ENCODE peak calls at places on chromosomes 1 and 21, in six cellular contexts. One of them, this sample, is unnamed.

GRCh38 chr1:18642278-18643095 is 11.8 kb downstream of the PAX7 start:
- DNase-seq in neuronal stem cell: no peak
- DNase-seq in H9: peak; percentile 73
- DNase-seq in IMR-90: no peak
- DNase-seq in H1: no peak
- DNase-seq in mesendoderm: peak; percentile 90
- DNase-seq in this sample: no peak

GRCh38 chr1:60621524-60621923 is 460.8 kb upstream of the NFIA start:
- DNase-seq in neuronal stem cell: peak; percentile 12
- DNase-seq in IMR-90: no peak
- DNase-seq in H1: no peak
- DNase-seq in mesendoderm: no peak
- DNase-seq in H9: no peak
- DNase-seq in this sample: no peak

GRCh38 chr21:24217141-24217540 is 1390.1 kb downstream of the MRPL39 start:
- DNase-seq in H9: no peak
- DNase-seq in mesendoderm: no peak
- DNase-seq in IMR-90: peak; percentile 4
- DNase-seq in H1: no peak
- DNase-seq in neuronal stem cell: no peak
- DNase-seq in this sample: no peak

GRCh38 chr1:61101461-61102440 is 19.4 kb downstream of the NFIA start:
- DNase-seq in H1: no peak
- DNase-seq in neuronal stem cell: no peak
- DNase-seq in IMR-90: no peak
- DNase-seq in H9: no peak
- DNase-seq in mesendoderm: no peak
- DNase-seq in this sample: no peak

GRCh38 chr1:22850681-22851080 is 122.0 kb downstream of the LACTBL1 start:
- DNase-seq in IMR-90: peak; percentile 31
- DNase-seq in neuronal stem cell: no peak
- DNase-seq in H9: no peak
- DNase-seq in H1: no peak
- DNase-seq in mesendoderm: no peak
- DNase-seq in this sample: no peak

GRCh38 chr1:235945775-235946565 is 79.3 kb upstream of the LYST start:
- DNase-seq in H1: no peak
- DNase-seq in H9: no peak
- DNase-seq in mesendoderm: no peak
- DNase-seq in neuronal stem cell: no peak
- DNase-seq in IMR-90: no peak
- DNase-seq in this sample: no peak

GRCh38 chr1:194476351-194476750 is 1289.9 kb upstream of the B3GALT2 start:
- DNase-seq in H9: no peak
- DNase-seq in mesendoderm: no peak
- DNase-seq in neuronal stem cell: no peak
- DNase-seq in H1: no peak
- DNase-seq in IMR-90: no peak
- DNase-seq in this sample: no peak

GRCh38 chr1:38625939-38626338 is 233.6 kb downstream of the RRAGC start:
- DNase-seq in neuronal stem cell: no peak
- DNase-seq in H1: no peak
- DNase-seq in IMR-90: no peak
- DNase-seq in H9: no peak
- DNase-seq in mesendoderm: no peak
- DNase-seq in this sample: no peak

GRCh38 chr1:94590203-94591137 is 48.9 kb upstream of the F3 start:
- DNase-seq in H1: no peak
- DNase-seq in neuronal stem cell: no peak
- DNase-seq in H9: no peak
- DNase-seq in mesendoderm: no peak
- DNase-seq in IMR-90: peak; percentile 43
- DNase-seq in this sample: peak; percentile 71

GRCh38 chr1:91807921-91808620 is 77.9 kb downstream of the TGFBR3 start:
- DNase-seq in mesendoderm: no peak
- DNase-seq in H9: no peak
- DNase-seq in neuronal stem cell: no peak
- DNase-seq in IMR-90: no peak
- DNase-seq in H1: no peak
- DNase-seq in this sample: no peak
- H3K4me1 ChIP-seq in mesendoderm: no peaks in the 10 kb centered on the region
- H3K4me1 ChIP-seq in H9: peaks cover 2% of the 10 kb centered on the region
- H3K4me1 ChIP-seq in neuronal stem cell: no peaks in the 10 kb centered on the region
- H3K4me1 ChIP-seq in IMR-90: peaks cover 13% of the 10 kb centered on the region
- H3K4me1 ChIP-seq in H1: no peaks in the 10 kb centered on the region
- H3K4me1 ChIP-seq in this sample: peaks cover 18% of the 10 kb centered on the region

GRCh38 chr1:230598745-230599144 is 43.5 kb upstream of the COG2 start:
- DNase-seq in H9: no peak
- DNase-seq in IMR-90: no peak
- DNase-seq in neuronal stem cell: no peak
- DNase-seq in mesendoderm: no peak
- DNase-seq in H1: no peak
- DNase-seq in this sample: no peak

GRCh38 chr1:230596306-230596705 is 46.0 kb upstream of the COG2 start:
- DNase-seq in H1: no peak
- DNase-seq in mesendoderm: no peak
- DNase-seq in neuronal stem cell: no peak
- DNase-seq in H9: no peak
- DNase-seq in IMR-90: no peak
- DNase-seq in this sample: no peak

GRCh38 chr1:230594374-230594773 is 47.9 kb upstream of the COG2 start:
- DNase-seq in neuronal stem cell: no peak
- DNase-seq in IMR-90: no peak
- DNase-seq in mesendoderm: no peak
- DNase-seq in H9: no peak
- DNase-seq in H1: no peak
- DNase-seq in this sample: no peak

DNA sequence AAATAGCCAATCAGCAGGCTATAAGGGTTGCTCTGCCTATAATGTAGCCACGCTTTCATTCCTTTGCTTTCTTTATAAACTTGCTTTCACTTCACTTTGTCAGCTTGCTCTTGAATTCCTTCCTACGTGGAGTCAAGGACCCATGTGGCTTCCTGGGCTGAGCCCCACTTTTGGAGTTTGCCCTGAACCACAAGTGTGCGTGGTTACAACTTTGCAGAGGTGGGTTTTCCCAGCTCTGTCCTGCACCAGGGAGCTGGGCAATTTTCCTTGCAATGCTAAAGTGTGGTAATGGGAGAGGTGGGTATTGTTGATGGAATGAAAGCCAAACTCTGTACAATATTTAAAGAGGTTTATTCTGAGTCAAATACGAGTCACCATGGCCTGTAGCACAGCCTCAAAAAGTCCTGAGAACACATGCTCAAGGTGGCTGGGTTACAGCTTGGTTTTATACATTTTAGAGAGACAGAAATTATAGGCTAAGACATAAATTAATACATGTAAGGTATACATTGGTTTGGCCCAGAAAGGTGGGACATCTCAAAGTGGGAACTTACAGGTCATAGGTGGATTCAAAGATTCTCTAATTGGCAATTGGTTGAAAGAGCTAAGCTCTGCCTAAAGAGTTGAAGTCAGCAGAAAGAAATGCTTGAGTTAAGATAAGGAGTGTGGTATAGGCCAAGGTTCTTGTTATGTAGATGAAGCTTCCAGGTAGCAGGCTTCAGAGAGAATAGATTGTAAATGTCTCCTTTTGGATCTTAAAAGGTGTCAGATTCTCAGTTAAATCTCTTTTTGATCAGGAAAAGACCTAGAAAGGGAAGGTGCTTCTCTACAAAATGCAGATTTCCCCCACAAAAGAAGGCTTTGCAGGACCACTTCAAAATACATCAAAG is 41.9 kb upstream of the COG2 start:
- DNase-seq in H1: no peak
- DNase-seq in mesendoderm: peak; percentile 36
- DNase-seq in H9: no peak
- DNase-seq in neuronal stem cell: no peak
- DNase-seq in IMR-90: no peak
- DNase-seq in this sample: no peak
- H2BK15ac ChIP-seq in H1: no peak overlapping the region
- H2BK15ac ChIP-seq in mesendoderm: no peak overlapping the region
- H2BK15ac ChIP-seq in H9: no peak overlapping the region
- H2BK15ac ChIP-seq in neuronal stem cell: no peak overlapping the region
- H2BK15ac ChIP-seq in IMR-90: no peak overlapping the region
- H2BK15ac ChIP-seq in this sample: no peak overlapping the region

DNA sequence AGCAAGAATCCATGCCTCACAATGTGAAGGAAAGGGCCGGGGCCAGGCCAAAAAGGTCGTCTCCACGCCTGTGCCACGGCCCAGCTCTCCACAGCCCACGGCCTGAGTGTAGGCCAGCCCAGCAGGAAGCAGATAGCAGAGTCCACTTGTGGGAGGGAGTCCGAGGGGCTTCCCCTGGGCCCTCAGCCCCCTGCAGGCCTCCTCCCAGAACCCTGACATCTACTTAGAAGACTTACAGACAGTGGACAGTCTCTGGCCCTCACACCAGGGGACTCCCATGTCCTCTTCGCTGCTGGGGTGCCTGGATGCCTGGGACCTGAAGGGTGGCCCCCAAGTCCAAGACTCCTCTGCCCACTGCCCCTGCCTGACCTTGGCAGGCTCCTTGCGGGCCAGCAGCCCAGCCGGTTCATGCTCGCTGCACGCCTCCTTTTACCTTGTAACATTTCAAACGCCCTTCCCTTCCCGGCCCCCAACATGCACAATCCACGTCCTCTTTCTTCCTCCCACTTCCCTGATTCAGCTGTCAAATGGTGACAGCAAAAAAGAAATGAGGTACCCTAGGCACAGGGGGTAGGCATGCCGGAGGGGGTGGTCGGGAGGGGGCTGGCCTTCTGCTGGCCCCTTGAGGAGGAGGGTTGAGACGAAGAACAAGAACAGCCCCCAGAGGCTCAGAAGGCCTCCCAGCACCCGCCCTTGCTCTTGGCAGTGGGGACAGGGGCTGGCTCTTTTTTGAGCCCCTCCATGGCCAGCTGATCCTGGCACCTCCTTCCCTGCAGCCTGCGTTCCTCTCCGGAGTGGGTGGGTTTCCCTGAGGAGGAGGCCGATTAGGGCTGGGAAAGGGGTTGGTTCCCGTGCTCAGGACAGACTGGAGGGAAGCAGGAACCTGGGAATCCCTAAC is 998 bp upstream of the PTPN7 start:
- DNase-seq in H9: peak; percentile 30
- DNase-seq in mesendoderm: no peak
- DNase-seq in IMR-90: no peak
- DNase-seq in neuronal stem cell: no peak
- DNase-seq in H1: no peak
- DNase-seq in this sample: no peak
- H3K27ac ChIP-seq in H9: no peak overlapping the region
- H3K27ac ChIP-seq in mesendoderm: no peak overlapping the region
- H3K27ac ChIP-seq in IMR-90: no peak overlapping the region
- H3K27ac ChIP-seq in neuronal stem cell: no peak overlapping the region
- H3K27ac ChIP-seq in H1: no peak overlapping the region
- H3K27ac ChIP-seq in this sample: no peak overlapping the region

DNA sequence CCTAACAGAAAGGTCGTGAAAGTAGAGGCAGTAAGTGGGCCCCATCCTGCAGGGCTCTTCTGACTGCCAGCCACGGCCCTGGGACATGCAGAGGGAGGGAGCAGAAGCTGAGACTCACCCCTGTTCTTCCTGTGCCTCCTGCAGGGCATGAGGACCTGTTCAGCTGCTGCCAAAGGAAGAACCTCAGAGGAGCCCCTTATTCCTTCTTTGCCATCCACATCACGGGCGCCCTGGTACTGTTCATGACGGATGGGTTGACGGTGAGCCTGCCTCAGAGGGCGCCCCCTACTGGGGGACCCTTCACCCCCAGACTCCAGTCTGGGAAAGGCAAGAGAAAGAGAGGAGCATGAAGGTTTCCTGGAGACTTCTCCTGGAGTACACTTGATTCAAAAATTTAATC is 47.1 kb downstream of the ELK4 start:
- DNase-seq in mesendoderm: no peak
- DNase-seq in H1: no peak
- DNase-seq in neuronal stem cell: no peak
- DNase-seq in IMR-90: no peak
- DNase-seq in H9: peak; percentile 47
- DNase-seq in this sample: no peak
- H3K4me1 ChIP-seq in mesendoderm: no peaks in the 10 kb centered on the region
- H3K4me1 ChIP-seq in H1: peaks cover 2% of the 10 kb centered on the region
- H3K4me1 ChIP-seq in neuronal stem cell: peaks cover 4% of the 10 kb centered on the region
- H3K4me1 ChIP-seq in IMR-90: peaks cover 2% of the 10 kb centered on the region
- H3K4me1 ChIP-seq in H9: no peaks in the 10 kb centered on the region
- H3K4me1 ChIP-seq in this sample: no peaks in the 10 kb centered on the region

GRCh38 chr1:44296794-44297193 is 58.3 kb downstream of the ERI3 start:
- DNase-seq in mesendoderm: no peak
- DNase-seq in H1: no peak
- DNase-seq in IMR-90: no peak
- DNase-seq in H9: no peak
- DNase-seq in neuronal stem cell: no peak
- DNase-seq in this sample: no peak

GRCh38 chr1:44296067-44296466 is 59.0 kb downstream of the ERI3 start:
- DNase-seq in H9: no peak
- DNase-seq in IMR-90: no peak
- DNase-seq in neuronal stem cell: no peak
- DNase-seq in H1: no peak
- DNase-seq in mesendoderm: no peak
- DNase-seq in this sample: no peak

GRCh38 chr1:44294588-44295007 is 60.5 kb downstream of the ERI3 start:
- DNase-seq in IMR-90: peak; percentile 79
- DNase-seq in H9: peak; percentile 73
- DNase-seq in H1: no peak
- DNase-seq in neuronal stem cell: no peak
- DNase-seq in mesendoderm: peak; percentile 80
- DNase-seq in this sample: no peak

GRCh38 chr1:44300882-44301281 is 54.2 kb downstream of the ERI3 start:
- DNase-seq in H9: no peak
- DNase-seq in mesendoderm: no peak
- DNase-seq in H1: no peak
- DNase-seq in IMR-90: no peak
- DNase-seq in neuronal stem cell: peak; percentile 67
- DNase-seq in this sample: no peak

DNA sequence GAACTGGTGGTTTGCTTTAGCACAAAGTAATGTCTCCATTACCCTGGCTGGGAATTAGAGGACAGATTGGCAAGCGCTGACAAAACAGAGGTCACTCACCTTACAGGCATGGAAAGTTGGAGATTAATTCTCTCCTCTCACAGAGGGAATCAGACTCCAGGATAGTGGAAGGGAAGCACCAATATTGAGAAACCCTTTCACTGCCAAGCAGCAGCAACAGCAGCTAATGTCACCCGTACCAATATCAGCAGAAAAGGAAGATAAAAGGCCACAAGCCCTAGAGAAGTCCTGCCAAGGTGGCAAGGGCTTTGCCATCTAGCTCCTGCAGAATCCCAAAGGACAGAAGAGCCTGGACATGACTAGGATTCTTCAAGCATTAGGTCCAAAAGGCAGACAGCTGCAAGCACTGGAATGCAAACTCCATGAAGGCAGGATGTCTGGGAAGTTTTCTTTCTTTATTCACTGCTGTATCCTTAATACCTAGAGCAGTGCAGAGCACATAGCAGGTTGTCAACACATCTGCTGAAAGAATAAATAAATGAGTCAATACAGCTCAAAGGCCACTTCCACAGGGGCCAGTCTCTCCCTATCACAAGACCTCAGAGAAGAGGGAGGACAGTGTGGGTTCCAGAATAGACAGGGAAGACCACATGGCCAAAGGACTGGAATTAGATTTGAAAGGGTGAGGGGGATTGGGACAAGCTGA is 57.2 kb downstream of the ERI3 start:
- DNase-seq in IMR-90: no peak
- DNase-seq in H1: no peak
- DNase-seq in mesendoderm: no peak
- DNase-seq in H9: no peak
- DNase-seq in neuronal stem cell: no peak
- DNase-seq in this sample: no peak
- H2BK15ac ChIP-seq in IMR-90: no peak overlapping the region
- H2BK15ac ChIP-seq in H1: no peak overlapping the region
- H2BK15ac ChIP-seq in mesendoderm: no peak overlapping the region
- H2BK15ac ChIP-seq in H9: no peak overlapping the region
- H2BK15ac ChIP-seq in neuronal stem cell: no peak overlapping the region
- H2BK15ac ChIP-seq in this sample: no peak overlapping the region

This sample was measured in mesenchymal stem cell.